ENCODE peak calls at places on chromosomes 3 and 15, in ten cellular contexts. X is mesendoderm; Y is iPS DF 6.9; D is stimulated activated effector memory CD8-positive, alpha-beta T cell treated with anti-CD3 and anti-CD28 coated beads, Interleukin-12 subunit alpha, Interleukin-12 subunit beta, amount 100 ng/mL, for 72 hours; N is GM04503; K is HCEC 1CT; P is activated T-cell treated with anti-CD3 and anti-CD28 coated beads for 1 hour; R is mesothelial cell of epicardium; W is stimulated activated CD4-positive, alpha-beta T cell treated with anti-CD3 and anti-CD28 coated beads, Interleukin-1b, Interleukin-23, amount 100 ng/mL, for 48 hours; A is NCI-H69. I is an unnamed sample.

GRCh38 chr3:78604328-78604727 is 1163.5 kb downstream of the ROBO1 start:
- DNase-seq in P (no peak), N (peak), W (no peak), K (peak), Y (no peak), X (no peak), R (no peak), D (no peak), A (no peak), I (no peak)

GRCh38 chr3:139534992-139535879 is 4.3 kb downstream of the RBP1 start:
- DNase-seq in P (no peak), R (no peak), A (peak), N (no peak), D (no peak), K (no peak), X (peak), W (no peak), Y (no peak), I (no peak)

GRCh38 chr15:47862402-47862801 is 145.1 kb downstream of the SEMA6D start:
- DNase-seq in R (no peak), N (no peak), X (no peak), D (no peak), K (no peak), Y (no peak), P (no peak), W (no peak), A (no peak), I (no peak)

GRCh38 chr15:51830279-51830806 is 890 bp downstream of the TMOD3 start:
- DNase-seq in P (no peak), R (no peak), D (no peak), A (peak), K (peak), X (peak), N (no peak), Y (no peak), W (no peak), I (no peak)

GRCh38 chr3:13655074-13655913 is 106.4 kb downstream of the FBLN2 start:
- DNase-seq in R (peak), P (no peak), D (no peak), N (no peak), X (peak), W (no peak), A (peak), K (no peak), Y (no peak), I (no peak)

GRCh38 chr3:160869825-160870224 is 113.8 kb downstream of the PPM1L start:
- DNase-seq in D (no peak), Y (no peak), P (no peak), X (no peak), W (no peak), R (no peak), N (no peak), A (peak), K (no peak), I (no peak)

GRCh38 chr3:14391033-14391432 is 11.4 kb upstream of the SLC6A6 start:
- DNase-seq in W (no peak), Y (no peak), P (no peak), D (no peak), R (no peak), N (no peak), X (no peak), K (peak), A (peak), I (no peak)

GRCh38 chr3:194592798-194593752 is 40.1 kb downstream of the TMEM44 start:
- DNase-seq in W (no peak), K (peak), Y (no peak), N (peak), D (no peak), A (no peak), R (no peak), P (no peak), X (no peak), I (no peak)

GRCh38 chr3:196192036-196193001 is 18.9 kb downstream of the ZDHHC19 start:
- DNase-seq in P (no peak), W (peak), N (no peak), K (no peak), D (peak), X (peak), Y (no peak), A (no peak), R (no peak), I (peak)

GRCh38 chr3:107024481-107025153 is 352.6 kb upstream of the CCDC54 start:
- DNase-seq in K (no peak), R (no peak), A (peak), N (peak), Y (no peak), W (no peak), X (no peak), D (no peak), P (no peak), I (no peak)

GRCh38 chr3:129599607-129600006 is 6.9 kb downstream of the PLXND1 start:
- DNase-seq in N (no peak), P (no peak), W (no peak), X (peak), R (no peak), A (no peak), K (peak), D (no peak), Y (no peak), I (peak)

GRCh38 chr3:129313983-129314756 is 35.5 kb downstream of the HMCES start:
- DNase-seq in R (no peak), K (peak), P (no peak), X (peak), D (peak), Y (no peak), N (peak), W (no peak), A (peak), I (no peak)

GRCh38 chr3:117117188-117117936 is 407.8 kb downstream of the TUSC7 start:
- DNase-seq in Y (no peak), X (peak), P (no peak), D (no peak), A (no peak), N (no peak), W (no peak), R (no peak), K (no peak), I (no peak)

GRCh38 chr15:39746714-39747276 is 35.8 kb downstream of the FSIP1 start:
- DNase-seq in X (no peak), D (no peak), N (no peak), W (no peak), R (no peak), Y (no peak), K (no peak), A (no peak), P (no peak), I (no peak)

GRCh38 chr3:122568755-122569154 is 4.6 kb downstream of the DTX3L start:
- DNase-seq in D (no peak), K (no peak), N (no peak), A (no peak), Y (no peak), X (no peak), R (no peak), P (no peak), W (no peak), I (no peak)

GRCh38 chr15:66481107-66481856 is 16.3 kb downstream of the SNAPC5 start:
- DNase-seq in D (no peak), R (no peak), X (no peak), Y (no peak), N (no peak), K (no peak), P (no peak), A (no peak), W (no peak), I (no peak)

GRCh38 chr3:134320749-134321148 is 53.5 kb downstream of the AMOTL2 start:
- DNase-seq in K (no peak), D (no peak), R (no peak), N (no peak), X (no peak), A (no peak), Y (no peak), P (no peak), W (no peak), I (no peak)

GRCh38 chr3:126621627-126622345 is 33.1 kb downstream of the TXNRD3 start:
- DNase-seq in X (peak), R (no peak), A (no peak), K (peak), N (no peak), D (no peak), W (no peak), Y (no peak), P (no peak), I (no peak)

GRCh38 chr3:51719413-51720025 is 12.7 kb downstream of the GRM2 start:
- DNase-seq in W (no peak), N (no peak), A (no peak), X (no peak), K (no peak), P (no peak), R (no peak), Y (no peak), D (no peak), I (no peak)

GRCh38 chr15:65095011-65095746 is 18.6 kb downstream of the KBTBD13 start:
- DNase-seq in R (no peak), P (no peak), N (no peak), D (no peak), W (no peak), A (no peak), Y (no peak), X (no peak), K (no peak), I (peak)

GRCh38 chr15:46080018-46080417 is 445.2 kb downstream of the SQOR start:
- DNase-seq in N (peak), P (no peak), R (no peak), K (no peak), X (peak), Y (no peak), A (peak), D (no peak), W (no peak), I (no peak)

GRCh38 chr3:112671930-112672715 is 31.2 kb upstream of the CCDC80 start:
- DNase-seq in D (no peak), N (peak), Y (no peak), R (no peak), K (peak), X (peak), A (no peak), P (no peak), W (no peak), I (no peak)

GRCh38 chr3:1506090-1506489 is 413.3 kb downstream of the CNTN6 start:
- DNase-seq in P (no peak), K (no peak), X (peak), Y (no peak), R (no peak), W (no peak), A (peak), N (no peak), D (no peak), I (no peak)

GRCh38 chr3:178482981-178483380 is 53.3 kb upstream of the KCNMB2 start:
- DNase-seq in Y (no peak), K (no peak), W (no peak), A (no peak), P (no peak), X (no peak), D (no peak), N (no peak), R (no peak), I (no peak)

GRCh38 chr3:196186661-196187573 is 24.3 kb downstream of the ZDHHC19 start:
- DNase-seq in X (peak), K (no peak), D (peak), N (no peak), R (no peak), W (no peak), A (peak), P (no peak), Y (no peak), I (no peak)

GRCh38 chr3:123687286-123687685 is 102.4 kb upstream of the HACD2 start:
- DNase-seq in R (no peak), A (no peak), N (no peak), D (no peak), X (no peak), W (no peak), K (peak), P (no peak), Y (no peak), I (no peak)

GRCh38 chr3:143203848-143204247 is 84.3 kb downstream of the CHST2 start:
- DNase-seq in R (no peak), X (no peak), P (no peak), D (no peak), A (no peak), Y (no peak), N (no peak), K (peak), W (no peak), I (no peak)

GRCh38 chr3:70519913-70520659 is 207.6 kb upstream of the MDFIC2 start:
- DNase-seq in R (no peak), K (no peak), A (no peak), P (no peak), N (no peak), X (peak), W (no peak), Y (no peak), D (no peak), I (no peak)

GRCh38 chr15:38459480-38459879 is 5.6 kb downstream of the FAM98B start:
- DNase-seq in X (no peak), W (no peak), A (no peak), Y (no peak), R (no peak), K (no peak), N (no peak), P (no peak), D (no peak), I (no peak)

GRCh38 chr3:81910244-81910852 is 148.9 kb upstream of the GBE1 start:
- DNase-seq in R (no peak), X (peak), W (no peak), D (no peak), A (peak), K (peak), P (no peak), Y (no peak), N (no peak), I (no peak)

GRCh38 chr15:88650556-88650955 is 11.7 kb downstream of the ISG20 start:
- DNase-seq in W (no peak), K (no peak), P (no peak), N (no peak), D (peak), A (no peak), X (no peak), R (peak), Y (no peak), I (no peak)